ENCODE peak calls at places on chromosomes 16 and 17, in nine cellular contexts. N is AG09309; O is naive thymus-derived CD8-positive, alpha-beta T cell; V is anterior cingulate cortex; K is M059J; Z is fibroblast of pulmonary artery; Y is NCI-H510A treated with DMSO at 0.1 percent for 48 hours; J is neural progenitor cell; D is head of caudate nucleus. P is an unnamed sample.
A peak's percentile ranks its signal among the peaks of the same experiment; 100 is the strongest.

GRCh38 chr16:85984947-85985451 is 86.0 kb downstream of the IRF8 start:
- DNase-seq in N (no peak), O (no peak), V (no peak), K (no peak), Z (no peak), Y (no peak), J (no peak), D (no peak), P (no peak)

GRCh38 chr17:152860-153420 is 15.6 kb downstream of the SCGB1C2 start:
- DNase-seq in N (no peak), O (no peak), V (no peak), K (no peak), Z (no peak), Y (no peak), J (no peak), D (no peak), P (no peak)

GRCh38 chr17:82909322-82909904 is 69.6 kb upstream of the ZNF750 start:
- DNase-seq in N (no peak), O (peak; percentile 80), V (no peak), K (no peak), Z (no peak), Y (no peak), J (no peak), D (peak; percentile 67), P (no peak)

GRCh38 chr17:29059281-29059680 is 16.3 kb downstream of the PIPOX start:
- DNase-seq in N (no peak), O (no peak), V (no peak), K (peak; percentile 73), Z (peak; percentile 65), Y (peak; percentile 26), J (no peak), D (no peak), P (no peak)

GRCh38 chr17:9409026-9409425 is 166.6 kb downstream of the STX8 start:
- DNase-seq in N (no peak), O (no peak), V (no peak), K (no peak), Z (no peak), Y (no peak), J (no peak), D (no peak), P (no peak)

GRCh38 chr17:81811705-81812570 is 8.0 kb downstream of the GCGR start:
- DNase-seq in N (no peak), O (no peak), V (no peak), K (peak; percentile 35), Z (no peak), Y (no peak), J (no peak), D (no peak), P (no peak)

GRCh38 chr17:82320956-82321927 is 3.8 kb upstream of the CD7 start:
- DNase-seq in N (no peak), O (peak; percentile 85), V (no peak), K (no peak), Z (peak; percentile 16), Y (no peak), J (peak; percentile 63), D (no peak), P (no peak)

GRCh38 chr16:80640316-80640715 is 99.5 kb downstream of the DYNLRB2 start:
- DNase-seq in N (no peak), O (no peak), V (no peak), K (no peak), Z (no peak), Y (no peak), J (no peak), D (no peak), P (no peak)

GRCh38 chr16:87463722-87464690 is 28.8 kb downstream of the ZCCHC14 start:
- DNase-seq in N (peak; percentile 29), O (peak; percentile 9), V (no peak), K (peak; percentile 84), Z (peak; percentile 86), Y (no peak), J (no peak), D (no peak), P (no peak)

GRCh38 chr17:65660078-65660477 is 98.6 kb upstream of the AXIN2 start:
- DNase-seq in N (no peak), O (no peak), V (no peak), K (no peak), Z (no peak), Y (no peak), J (no peak), D (no peak), P (no peak)

GRCh38 chr17:47604268-47604927 is 45.3 kb upstream of the KPNB1 start:
- DNase-seq in N (no peak), O (no peak), V (no peak), K (peak; percentile 10), Z (peak; percentile 27), Y (no peak), J (no peak), D (no peak), P (peak; percentile 86)

GRCh38 chr16:7953360-7953759 is 620.7 kb downstream of the RBFOX1 start:
- DNase-seq in N (no peak), O (no peak), V (no peak), K (no peak), Z (no peak), Y (no peak), J (no peak), D (no peak), P (no peak)

GRCh38 chr16:15746332-15746731 is 96.3 kb downstream of the NDE1 start:
- DNase-seq in N (no peak), O (no peak), V (no peak), K (no peak), Z (no peak), Y (no peak), J (no peak), D (no peak), P (no peak)

GRCh38 chr16:56424791-56425438 is 430 bp downstream of the AMFR start:
- DNase-seq in N (no peak), O (peak; percentile 45), V (no peak), K (no peak), Z (no peak), Y (no peak), J (no peak), D (no peak), P (no peak)

GRCh38 chr16:76157629-76158028 is 119.6 kb upstream of the CNTNAP4 start:
- DNase-seq in N (no peak), O (no peak), V (no peak), K (no peak), Z (no peak), Y (no peak), J (peak; percentile 16), D (no peak), P (no peak)

GRCh38 chr17:79026345-79027273 is 2.6 kb downstream of the C1QTNF1 start:
- DNase-seq in N (no peak), O (no peak), V (no peak), K (peak; percentile 88), Z (peak; percentile 84), Y (no peak), J (no peak), D (peak; percentile 16), P (no peak)

GRCh38 chr16:13866073-13866472 is 53.9 kb upstream of the ERCC4 start:
- DNase-seq in N (peak; percentile 46), O (peak; percentile 12), V (no peak), K (peak; percentile 74), Z (peak; percentile 92), Y (peak; percentile 36), J (peak; percentile 88), D (no peak), P (peak; percentile 38)

GRCh38 chr17:45019177-45019711 is 32.2 kb downstream of the DCAKD start:
- DNase-seq in N (no peak), O (peak; percentile 25), V (peak; percentile 20), K (peak; percentile 49), Z (peak; percentile 44), Y (peak; percentile 59), J (peak; percentile 53), D (no peak), P (no peak)

GRCh38 chr17:3887394-3887793 is 5.5 kb downstream of the CAMKK1 start:
- DNase-seq in N (no peak), O (no peak), V (no peak), K (no peak), Z (no peak), Y (no peak), J (no peak), D (no peak), P (no peak)

GRCh38 chr17:22300731-22301352 is 608.5 kb downstream of the KCNJ18 start:
- DNase-seq in N (no peak), O (no peak), V (no peak), K (no peak), Z (no peak), Y (no peak), J (no peak), D (no peak), P (no peak)

GRCh38 chr16:12904041-12904671 is 2.8 kb downstream of the SHISA9 start:
- DNase-seq in N (no peak), O (no peak), V (no peak), K (no peak), Z (no peak), Y (no peak), J (peak; percentile 74), D (no peak), P (no peak)

GRCh38 chr17:74244128-74244527 is 29.9 kb upstream of the DNAI2 start:
- DNase-seq in N (no peak), O (no peak), V (no peak), K (no peak), Z (no peak), Y (no peak), J (no peak), D (no peak), P (no peak)

GRCh38 chr17:75776399-75777242 is 8.0 kb upstream of the UNK start:
- DNase-seq in N (no peak), O (peak; percentile 46), V (no peak), K (peak; percentile 67), Z (peak; percentile 56), Y (peak; percentile 19), J (no peak), D (no peak), P (no peak)

GRCh38 chr17:72953621-72954020 is 138.9 kb downstream of the SLC39A11 start:
- DNase-seq in N (no peak), O (no peak), V (no peak), K (peak; percentile 49), Z (no peak), Y (no peak), J (no peak), D (no peak), P (no peak)

GRCh38 chr17:17151055-17151454 is 55.1 kb downstream of the PLD6 start:
- DNase-seq in N (peak; percentile 75), O (no peak), V (no peak), K (peak; percentile 94), Z (peak; percentile 73), Y (no peak), J (no peak), D (no peak), P (no peak)

GRCh38 chr17:4444782-4445473 is 11.2 kb downstream of the SPNS3 start:
- DNase-seq in N (no peak), O (no peak), V (no peak), K (peak; percentile 88), Z (no peak), Y (no peak), J (no peak), D (peak; percentile 23), P (peak; percentile 92)

GRCh38 chr16:19437280-19437679 is 19.6 kb downstream of the TMC5 start:
- DNase-seq in N (no peak), O (no peak), V (no peak), K (no peak), Z (no peak), Y (no peak), J (no peak), D (no peak), P (no peak)

GRCh38 chr17:13525876-13526275 is 75.9 kb downstream of the HS3ST3A1 start:
- DNase-seq in N (no peak), O (no peak), V (no peak), K (no peak), Z (no peak), Y (no peak), J (no peak), D (no peak), P (no peak)

P was measured in NCI-H1694.